ENCODE peak calls at places on chromosomes 16 and 17, in ten cellular contexts. H, Y, N, V, R, S, O, L, X and T are unnamed samples.

GRCh38 chr17:45298546-45299285 is 18.1 kb downstream of the MAP3K14 start:
- DNase-seq in H (no peak), Y (no peak), N (no peak), V (peak; percentile 41), R (no peak), S (no peak), O (no peak), L (no peak), X (no peak), T (peak; percentile 37)

GRCh38 chr16:29816694-29817441 is 916 bp downstream of the PAGR1 start:
- DNase-seq in H (no peak), Y (peak; percentile 62), N (peak; percentile 78), V (peak; percentile 85), R (peak; percentile 27), S (peak; percentile 64), O (peak; percentile 80), L (peak; percentile 74), X (peak; percentile 71), T (peak; percentile 80)

GRCh38 chr17:20992987-20993862 is 49.6 kb downstream of the USP22 start:
- DNase-seq in H (peak; percentile 30), Y (peak; percentile 86), N (peak; percentile 94), V (peak; percentile 98), R (no peak), S (peak; percentile 88), O (no peak), L (peak; percentile 55), X (peak; percentile 47), T (peak; percentile 86)

GRCh38 chr17:41367426-41368075 is 2.1 kb downstream of the KRT33B start:
- DNase-seq in H (no peak), Y (no peak), N (peak; percentile 84), V (peak; percentile 29), R (no peak), S (peak; percentile 50), O (no peak), L (no peak), X (no peak), T (peak; percentile 75)

GRCh38 chr16:84617068-84617630 is 729 bp downstream of the COTL1 start:
- DNase-seq in H (no peak), Y (peak; percentile 46), N (peak; percentile 46), V (peak; percentile 80), R (no peak), S (peak; percentile 16), O (peak; percentile 64), L (no peak), X (no peak), T (peak; percentile 49)

GRCh38 chr17:80769936-80770625 is 221.6 kb upstream of the CHMP6 start:
- DNase-seq in H (no peak), Y (no peak), N (no peak), V (peak; percentile 46), R (no peak), S (no peak), O (no peak), L (no peak), X (no peak), T (no peak)

GRCh38 chr16:85180047-85180878 is 68.0 kb upstream of the CIBAR2 start:
- DNase-seq in H (no peak), Y (no peak), N (no peak), V (no peak), R (no peak), S (no peak), O (peak; percentile 30), L (no peak), X (no peak), T (no peak)

GRCh38 chr17:33647976-33648375 is 354.9 kb upstream of the ASIC2 start:
- DNase-seq in H (no peak), Y (no peak), N (peak; percentile 37), V (peak; percentile 71), R (no peak), S (peak; percentile 29), O (no peak), L (no peak), X (no peak), T (no peak)

GRCh38 chr17:61338000-61338864 is 61.4 kb upstream of the TBX2 start:
- DNase-seq in H (no peak), Y (no peak), N (peak; percentile 68), V (no peak), R (no peak), S (peak; percentile 44), O (no peak), L (no peak), X (no peak), T (peak; percentile 90)

GRCh38 chr17:3818786-3819185 is 17.8 kb upstream of the ITGAE start:
- DNase-seq in H (no peak), Y (no peak), N (no peak), V (no peak), R (no peak), S (peak; percentile 42), O (no peak), L (no peak), X (no peak), T (no peak)

GRCh38 chr16:48444574-48444973 is 59.4 kb upstream of the SIAH1 start:
- DNase-seq in H (no peak), Y (no peak), N (peak; percentile 84), V (no peak), R (no peak), S (peak; percentile 92), O (no peak), L (no peak), X (no peak), T (peak; percentile 48)

GRCh38 chr17:43834106-43834505 is 1.2 kb upstream of the MPP3 start:
- DNase-seq in H (no peak), Y (no peak), N (peak; percentile 63), V (no peak), R (peak; percentile 7), S (peak; percentile 68), O (no peak), L (no peak), X (no peak), T (peak; percentile 61)

GRCh38 chr17:45190503-45191282 is 29.0 kb downstream of the HEXIM2 start:
- DNase-seq in H (no peak), Y (no peak), N (no peak), V (no peak), R (no peak), S (no peak), O (no peak), L (no peak), X (no peak), T (no peak)

GRCh38 chr16:23254338-23254737 is 47.8 kb upstream of the SCNN1B start:
- DNase-seq in H (no peak), Y (no peak), N (peak; percentile 17), V (peak; percentile 45), R (no peak), S (peak; percentile 24), O (no peak), L (no peak), X (no peak), T (peak; percentile 18)

GRCh38 chr16:78444-79145 is 570 bp downstream of the MPG start:
- DNase-seq in H (no peak), Y (no peak), N (peak; percentile 69), V (no peak), R (no peak), S (peak; percentile 71), O (no peak), L (no peak), X (no peak), T (peak; percentile 79)

GRCh38 chr17:72715906-72716572 is 376.4 kb downstream of the SLC39A11 start:
- DNase-seq in H (no peak), Y (no peak), N (peak; percentile 88), V (no peak), R (no peak), S (peak; percentile 95), O (no peak), L (no peak), X (no peak), T (peak; percentile 88)

GRCh38 chr16:27486760-27487159 is 63.0 kb downstream of the GTF3C1 start:
- DNase-seq in H (no peak), Y (no peak), N (no peak), V (no peak), R (no peak), S (no peak), O (no peak), L (no peak), X (no peak), T (no peak)

GRCh38 chr16:16861546-16861945 is 482.6 kb downstream of the NPIPA7 start:
- DNase-seq in H (peak; percentile 21), Y (peak; percentile 60), N (peak; percentile 80), V (peak; percentile 83), R (peak; percentile 14), S (peak; percentile 23), O (no peak), L (no peak), X (peak; percentile 15), T (peak; percentile 84)

GRCh38 chr16:56518435-56518834 is 1.4 kb downstream of the BBS2 start:
- DNase-seq in H (no peak), Y (no peak), N (no peak), V (no peak), R (no peak), S (no peak), O (no peak), L (no peak), X (no peak), T (no peak)

GRCh38 chr17:45050680-45051059 is 762 bp downstream of the DCAKD start:
- DNase-seq in H (no peak), Y (no peak), N (peak; percentile 44), V (peak; percentile 70), R (no peak), S (peak; percentile 40), O (no peak), L (peak; percentile 38), X (peak; percentile 47), T (peak; percentile 53)

GRCh38 chr17:17356931-17357270 is 53.7 kb downstream of the NT5M start:
- DNase-seq in H (no peak), Y (no peak), N (no peak), V (peak; percentile 42), R (no peak), S (no peak), O (no peak), L (no peak), X (no peak), T (no peak)

GRCh38 chr16:56995136-56995805 is 5.9 kb downstream of the NLRC5 start:
- DNase-seq in H (no peak), Y (no peak), N (no peak), V (no peak), R (no peak), S (no peak), O (no peak), L (no peak), X (no peak), T (no peak)

GRCh38 chr16:12236491-12237030 is 260.0 kb downstream of the SNX29 start:
- DNase-seq in H (no peak), Y (no peak), N (no peak), V (no peak), R (no peak), S (no peak), O (no peak), L (no peak), X (no peak), T (no peak)

GRCh38 chr16:56005958-56006357 is 130.8 kb upstream of the CES5A start:
- DNase-seq in H (no peak), Y (no peak), N (no peak), V (no peak), R (no peak), S (no peak), O (no peak), L (no peak), X (no peak), T (no peak)